ENCODE peak calls at places on chromosomes 16 and 17, in five cellular contexts. L is right atrium auricular region, K is mammary epithelial cell, S is AG09309, M is ascending aorta. N is an unnamed sample.

GRCh38 chr17:3738562-3739295 is 15.0 kb downstream of the HASPIN start:
- DNase-seq in L (no peak), K (peak), S (no peak), M (no peak), N (no peak)

GRCh38 chr17:57666946-57667345 is 78.2 kb downstream of the CCDC182 start:
- DNase-seq in L (no peak), K (no peak), S (no peak), M (no peak), N (peak)

GRCh38 chr17:37089998-37090397 is 141.2 kb downstream of the AATF start:
- DNase-seq in L (no peak), K (no peak), S (no peak), M (peak), N (no peak)

GRCh38 chr16:16041196-16041892 is 91.9 kb downstream of the ABCC1 start:
- DNase-seq in L (no peak), K (no peak), S (no peak), M (no peak), N (no peak)

GRCh38 chr17:46020023-46020735 is 21.1 kb downstream of the STH start:
- DNase-seq in L (no peak), K (no peak), S (no peak), M (no peak), N (no peak)

GRCh38 chr17:16383216-16383615 is 2.3 kb downstream of the UBB start:
- DNase-seq in L (no peak), K (no peak), S (no peak), M (no peak), N (no peak)

GRCh38 chr17:20190605-20191004 is 181.4 kb downstream of the SPECC1 start:
- DNase-seq in L (no peak), K (no peak), S (no peak), M (no peak), N (no peak)

GRCh38 chr17:81438688-81439087 is 43.4 kb downstream of the BAHCC1 start:
- DNase-seq in L (no peak), K (no peak), S (no peak), M (no peak), N (no peak)

GRCh38 chr17:80160536-80160935 is 9.3 kb upstream of the CARD14 start:
- DNase-seq in L (no peak), K (no peak), S (no peak), M (no peak), N (no peak)

GRCh38 chr16:73006021-73006420 is 41.9 kb downstream of the ZFHX3 start:
- DNase-seq in L (no peak), K (no peak), S (no peak), M (no peak), N (no peak)

GRCh38 chr17:72702136-72702735 is 390.3 kb downstream of the SLC39A11 start:
- DNase-seq in L (no peak), K (peak), S (no peak), M (no peak), N (no peak)

GRCh38 chr16:67454852-67455251 is 23.9 kb downstream of the HSD11B2 start:
- DNase-seq in L (no peak), K (no peak), S (no peak), M (no peak), N (no peak)

GRCh38 chr17:72804949-72805348 is 287.5 kb downstream of the SLC39A11 start:
- DNase-seq in L (no peak), K (no peak), S (no peak), M (no peak), N (no peak)

GRCh38 chr16:62036807-62037135 is 533 bp upstream of the CDH8 start:
- DNase-seq in L (no peak), K (no peak), S (no peak), M (no peak), N (no peak)

GRCh38 chr17:78818932-78819331 is 21.7 kb downstream of the USP36 start:
- DNase-seq in L (no peak), K (no peak), S (no peak), M (no peak), N (no peak)

GRCh38 chr16:57503366-57503765 is 17.1 kb upstream of the DOK4 start:
- DNase-seq in L (no peak), K (peak), S (no peak), M (no peak), N (no peak)

GRCh38 chr17:37736428-37736827 is 8.4 kb downstream of the HNF1B start:
- DNase-seq in L (no peak), K (no peak), S (no peak), M (no peak), N (no peak)

GRCh38 chr17:49836111-49837030 is 11.5 kb downstream of the TAC4 start:
- DNase-seq in L (no peak), K (no peak), S (peak), M (no peak), N (no peak)

GRCh38 chr17:2904135-2904534 is 107.9 kb downstream of the RAP1GAP2 start:
- DNase-seq in L (peak), K (no peak), S (no peak), M (no peak), N (no peak)

GRCh38 chr16:85173981-85174751 is 61.9 kb upstream of the CIBAR2 start:
- DNase-seq in L (no peak), K (peak), S (no peak), M (no peak), N (no peak)

GRCh38 chr16:30025574-30025973 is 2.6 kb downstream of the C16orf92 start:
- DNase-seq in L (no peak), K (no peak), S (no peak), M (no peak), N (no peak)

GRCh38 chr16:75287708-75288107 is 36.3 kb upstream of the BCAR1 start:
- DNase-seq in L (no peak), K (no peak), S (no peak), M (no peak), N (no peak)

GRCh38 chr17:8117980-8118768 is at the start of gene ALOXE3:
- DNase-seq in L (no peak), K (peak), S (no peak), M (no peak), N (no peak)

GRCh38 chr16:26569793-26570192 is 496.9 kb upstream of the C16orf82 start:
- DNase-seq in L (no peak), K (no peak), S (no peak), M (no peak), N (no peak)

GRCh38 chr16:66741131-66741900 is 10.1 kb downstream of the DYNC1LI2 start:
- DNase-seq in L (peak), K (peak), S (peak), M (peak), N (peak)

GRCh38 chr16:83402969-83403368 is 404.8 kb upstream of the HSBP1 start:
- DNase-seq in L (no peak), K (peak), S (no peak), M (no peak), N (no peak)

GRCh38 chr17:48961516-48962233 is 6.7 kb downstream of the GIP start:
- DNase-seq in L (no peak), K (peak), S (no peak), M (no peak), N (no peak)

GRCh38 chr16:66660422-66661209 is 35.9 kb downstream of the CMTM4 start:
- DNase-seq in L (peak), K (peak), S (peak), M (no peak), N (no peak)

GRCh38 chr17:78448356-78448993 is 70.0 kb downstream of the PGS1 start:
- DNase-seq in L (no peak), K (no peak), S (no peak), M (no peak), N (no peak)

DNA sequence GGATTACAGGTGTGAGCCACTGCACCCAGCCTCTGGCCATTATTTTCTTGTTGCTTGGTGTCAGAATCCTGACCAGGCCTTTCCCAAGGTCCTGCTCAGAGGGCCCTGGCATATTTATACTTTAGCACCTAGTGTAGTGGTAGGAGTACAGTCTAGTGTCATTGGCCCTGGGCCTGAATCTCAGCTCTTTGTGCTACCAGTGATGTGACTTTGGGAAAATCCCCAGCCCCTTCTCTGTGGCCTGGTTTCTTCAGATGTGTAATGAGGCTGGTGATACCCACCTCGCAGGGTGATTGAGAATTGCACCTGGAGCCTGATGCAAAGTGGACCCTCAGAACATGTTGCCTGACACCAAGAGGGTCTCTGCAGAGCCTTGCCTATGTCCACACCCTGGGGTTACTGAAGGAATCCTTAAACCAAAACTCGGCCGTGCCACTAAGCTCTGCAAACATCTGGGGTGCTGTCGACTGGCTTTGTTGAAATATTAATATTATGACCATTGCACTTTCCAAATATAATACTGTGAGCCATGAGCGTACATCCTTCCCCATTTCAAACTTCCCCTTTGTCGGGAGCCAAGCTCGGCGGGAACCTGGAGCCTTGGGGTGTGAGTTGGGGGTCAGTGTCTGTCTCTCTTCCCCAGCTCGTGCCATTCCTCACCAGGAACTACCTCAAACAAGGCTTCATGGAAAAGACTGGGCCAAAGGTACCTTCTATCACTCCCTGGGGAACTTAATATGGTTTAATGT is 18.0 kb upstream of the RNF135 start:
- DNase-seq in L (no peak), K (no peak), S (no peak), M (no peak), N (no peak)
- TF ChIP-seq CTCF in L (no peak), K (no peak), S (no peak), M (no peak), N (no peak)

DNA sequence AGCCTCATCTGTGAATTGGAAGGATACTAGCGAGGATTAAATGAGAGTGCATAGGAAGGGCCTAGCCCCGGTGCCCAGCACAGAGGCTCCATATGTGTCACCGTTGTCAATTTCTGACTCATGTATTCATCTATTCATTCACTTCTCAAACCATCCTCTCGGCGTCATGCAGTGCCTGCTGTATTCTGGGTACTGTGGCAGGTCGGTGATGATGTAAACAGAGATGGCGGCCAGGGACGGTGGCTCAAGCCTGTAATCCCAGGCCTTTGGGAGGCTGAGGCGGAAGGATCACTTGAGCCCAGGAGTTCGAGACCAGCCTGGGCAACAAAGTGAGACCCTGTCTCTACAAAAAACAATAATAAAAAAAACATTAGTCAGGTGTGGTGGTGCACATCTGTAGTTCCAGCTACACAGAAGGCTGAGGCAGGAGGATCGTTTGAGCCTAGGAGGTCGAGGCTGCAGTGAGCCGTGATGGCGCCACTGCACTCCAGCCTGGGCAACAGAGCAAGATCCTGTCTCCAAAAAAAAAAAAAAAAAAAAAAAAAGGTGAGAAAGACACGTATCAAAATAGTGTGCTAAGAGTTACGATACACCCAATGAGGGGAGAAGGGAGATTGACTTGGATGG is 4.3 kb upstream of the PPP1R1B start:
- DNase-seq in L (no peak), K (no peak), S (no peak), M (no peak), N (no peak)
- H3K4me3 ChIP-seq in L (no peak), K (no peak), S (no peak), M (no peak), N (no peak)

DNA sequence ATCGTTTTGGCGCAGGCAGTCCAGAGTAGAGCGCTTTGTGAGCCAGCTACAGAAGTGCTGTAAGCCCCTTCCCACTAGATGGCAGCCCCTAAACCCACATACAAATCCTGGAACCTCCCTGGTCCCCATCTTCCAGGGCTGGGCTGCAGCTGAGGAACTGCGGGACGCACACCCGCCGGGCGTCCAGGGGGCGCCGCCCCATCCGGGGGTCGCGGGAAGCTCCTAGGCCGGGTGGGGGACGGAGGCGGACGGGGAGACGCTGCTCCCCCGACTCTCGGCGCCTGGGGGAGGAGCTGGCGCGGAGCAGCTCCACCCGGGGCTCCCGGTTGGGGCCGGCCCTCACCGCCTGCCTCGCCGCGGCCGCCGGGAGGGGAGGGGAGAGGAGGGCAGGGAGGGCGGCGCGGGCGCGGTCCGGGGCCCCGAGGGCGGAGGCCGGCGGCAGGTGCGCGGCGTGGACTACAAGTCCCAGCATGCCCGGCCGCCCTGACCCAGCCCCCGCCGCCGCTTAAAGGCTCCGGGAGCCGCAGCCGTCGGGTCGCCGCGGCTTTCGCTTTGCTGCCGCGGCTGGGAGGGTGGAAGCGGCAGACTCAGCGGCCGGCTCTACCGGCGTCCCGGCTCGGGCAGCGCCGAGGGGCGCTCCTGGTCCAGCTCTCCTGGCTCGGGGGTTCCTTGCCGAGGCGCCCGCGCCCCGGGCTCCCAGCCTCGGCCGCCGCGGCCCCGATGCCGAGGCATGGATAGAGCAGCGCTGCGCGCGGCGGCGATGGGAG is at the start of gene KSR1:
- DNase-seq in L (peak), K (peak), S (no peak), M (peak), N (peak)
- TF ChIP-seq CTCF in L (peak), K (peak), S (no peak), M (peak), N (no peak)

GRCh38 chr16:86498155-86498651 is 12.1 kb upstream of the FOXF1 start:
- DNase-seq in L (no peak), K (no peak), S (no peak), M (no peak), N (no peak)
- H3K4me3 ChIP-seq in L (no peak), K (no peak), S (no peak), M (peak), N (peak)

GRCh38 chr16:88405325-88406060 is 22.7 kb downstream of the ZNF469 start:
- DNase-seq in L (no peak), K (no peak), S (no peak), M (no peak), N (no peak)

GRCh38 chr16:88402551-88402950 is 19.8 kb downstream of the ZNF469 start:
- DNase-seq in L (no peak), K (no peak), S (no peak), M (no peak), N (no peak)

GRCh38 chr16:88404769-88405168 is 22.0 kb downstream of the ZNF469 start:
- DNase-seq in L (no peak), K (no peak), S (no peak), M (no peak), N (no peak)

GRCh38 chr16:88401604-88402246 is 19.0 kb downstream of the ZNF469 start:
- DNase-seq in L (no peak), K (no peak), S (no peak), M (no peak), N (no peak)

DNA sequence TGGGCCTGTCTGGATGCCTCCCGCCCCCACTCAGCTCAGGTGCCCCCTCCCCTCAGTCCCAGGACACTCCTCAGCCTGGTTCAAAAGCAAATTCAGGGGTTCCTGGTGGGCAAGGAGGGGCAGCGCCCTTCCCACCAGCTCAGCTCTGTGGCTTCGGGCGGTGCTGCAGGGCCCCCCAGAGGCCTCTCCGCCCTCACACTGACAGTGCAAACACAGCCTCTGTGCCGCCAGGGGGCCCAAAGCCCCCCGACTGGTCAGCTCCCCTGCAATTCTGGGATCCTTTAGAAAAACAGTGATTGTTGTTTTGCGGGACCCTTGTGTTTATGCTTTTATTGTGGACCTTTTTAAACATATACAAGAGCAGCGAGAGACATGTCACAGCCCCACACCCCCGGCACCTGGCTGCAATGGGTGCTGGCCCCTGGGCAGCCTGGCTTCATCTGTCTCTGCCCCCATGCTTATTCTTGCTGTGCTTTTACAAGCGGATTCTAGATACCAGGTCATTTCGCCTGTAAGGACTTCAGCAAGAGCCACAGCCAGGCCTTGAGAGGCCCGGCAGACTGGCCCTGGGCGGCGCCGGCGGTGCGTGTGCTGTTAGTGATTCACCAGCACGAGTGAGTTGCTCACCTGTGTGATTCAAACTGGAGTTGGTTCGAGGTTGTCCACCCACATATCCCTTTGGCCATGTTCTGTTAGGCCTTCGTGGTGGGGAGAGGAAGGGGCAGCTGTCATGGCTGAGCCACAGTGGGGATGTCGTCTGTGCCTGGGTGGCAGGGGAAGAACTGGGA is 21.2 kb downstream of the ZNF469 start:
- DNase-seq in L (no peak), K (peak), S (no peak), M (no peak), N (no peak)
- TF ChIP-seq CTCF in L (no peak), K (no peak), S (no peak), M (no peak), N (no peak)

DNA sequence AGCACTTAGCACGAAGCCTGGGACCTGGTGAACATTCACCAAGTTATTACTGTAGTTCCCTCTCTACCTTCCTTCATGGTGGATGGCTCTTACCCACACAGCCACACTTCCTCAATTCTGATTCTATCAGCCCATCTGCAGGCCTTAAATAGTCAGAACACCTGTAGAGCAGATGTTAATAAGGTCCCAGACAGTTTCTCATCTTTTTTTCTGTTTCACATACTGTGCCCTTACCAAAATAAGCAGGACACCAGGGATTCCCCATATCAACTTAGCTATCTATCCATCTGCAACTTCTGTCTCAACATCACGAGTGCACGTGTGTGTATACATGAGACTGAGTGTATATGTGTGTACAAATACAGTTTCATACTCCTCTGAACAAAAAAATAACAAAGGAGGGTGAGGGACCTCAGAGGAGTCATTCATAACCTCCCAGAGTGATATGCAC is 2.8 kb downstream of the RECQL5 start:
- DNase-seq in L (no peak), K (no peak), S (no peak), M (no peak), N (no peak)
- H3K4me3 ChIP-seq in L (no peak), K (no peak), S (no peak), M (no peak), N (no peak)

GRCh38 chr16:70467608-70468007 is 13.2 kb downstream of the FCSK start:
- DNase-seq in L (no peak), K (no peak), S (no peak), M (no peak), N (no peak)

GRCh38 chr16:70465999-70466811 is 11.8 kb downstream of the FCSK start:
- DNase-seq in L (no peak), K (no peak), S (no peak), M (no peak), N (no peak)

GRCh38 chr16:70466812-70467090 is 12.4 kb downstream of the FCSK start:
- DNase-seq in L (no peak), K (no peak), S (no peak), M (no peak), N (no peak)

GRCh38 chr16:70468776-70469525 is 14.6 kb downstream of the FCSK start:
- DNase-seq in L (no peak), K (no peak), S (no peak), M (no peak), N (no peak)

DNA sequence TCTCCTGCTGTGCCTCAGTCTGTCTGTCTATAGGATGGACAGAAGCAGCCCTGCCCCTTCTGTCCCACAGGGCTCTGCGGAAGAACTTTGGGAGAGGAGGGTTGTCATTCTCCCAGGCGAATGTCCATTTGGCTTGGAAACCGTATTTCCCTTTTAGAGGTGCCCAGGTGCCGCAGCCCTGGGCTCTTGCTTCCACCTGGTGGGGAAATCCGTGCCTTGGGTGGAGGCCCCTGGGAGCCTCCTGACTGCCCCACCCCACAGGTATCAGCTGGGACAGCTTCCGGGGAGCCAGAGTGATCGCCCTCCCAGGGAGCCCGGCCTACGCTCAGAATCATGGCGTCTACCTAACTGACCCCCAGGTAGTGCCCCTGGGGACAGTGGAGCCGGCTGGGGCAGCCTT is 12.7 kb downstream of the FCSK start:
- DNase-seq in L (no peak), K (no peak), S (no peak), M (no peak), N (no peak)
- TF ChIP-seq CTCF in L (no peak), K (no peak), S (no peak), M (no peak), N (no peak)

GRCh38 chr17:33227911-33228310 is 65.2 kb downstream of the ASIC2 start:
- DNase-seq in L (no peak), K (no peak), S (no peak), M (no peak), N (no peak)
- H3K4me3 ChIP-seq in L (no peak), K (no peak), S (no peak), M (no peak), N (no peak)

GRCh38 chr16:49489686-49490320 is 116.2 kb downstream of the C16orf78 start:
- DNase-seq in L (no peak), K (no peak), S (no peak), M (no peak), N (no peak)
- TF ChIP-seq CTCF in L (no peak), K (no peak), S (no peak), M (no peak), N (no peak)

N was measured in coronary artery.